ENCODE peak calls at places on chromosomes 13 and 19, in four cellular contexts. I is stomach, F is tibial nerve, X is suprapubic skin. R is an unnamed sample.

GRCh38 chr13:99902657-99903056 is 68.9 kb downstream of the ZIC5 start:
- DNase-seq in F (no peak), X (no peak), I (no peak), R (no peak)

GRCh38 chr13:48490241-48490640 is 42.6 kb downstream of the RCBTB2 start:
- DNase-seq in X (no peak), I (no peak), F (no peak), R (no peak)

GRCh38 chr13:72246396-72246795 is 379.4 kb upstream of the DACH1 start:
- DNase-seq in F (no peak), X (no peak), I (no peak), R (no peak)

GRCh38 chr19:35351441-35352176 is 3.9 kb downstream of the FFAR1 start:
- DNase-seq in I (no peak), F (no peak), X (peak; percentile 47), R (peak; percentile 12)

GRCh38 chr13:23510544-23510916 is 59.7 kb upstream of the TNFRSF19 start:
- DNase-seq in X (no peak), I (no peak), F (no peak), R (no peak)

GRCh38 chr19:50361290-50362029 is 4.0 kb downstream of the NAPSA start:
- DNase-seq in X (no peak), F (no peak), I (no peak), R (no peak)

GRCh38 chr13:100529666-100530065 is 58.9 kb downstream of the GGACT start:
- DNase-seq in X (no peak), I (no peak), F (no peak), R (no peak)

GRCh38 chr13:98203641-98204326 is 26.7 kb upstream of the RNF113B start:
- DNase-seq in I (no peak), F (no peak), X (no peak), R (no peak)

GRCh38 chr19:51422053-51422448 is 4.6 kb upstream of the SIGLEC10 start:
- DNase-seq in X (peak; percentile 69), F (peak; percentile 56), I (peak; percentile 86), R (peak; percentile 49)

GRCh38 chr19:6476155-6476895 is 5.3 kb downstream of the DENND1C start:
- DNase-seq in I (peak; percentile 87), F (no peak), X (peak; percentile 81), R (peak; percentile 54)

GRCh38 chr13:51603716-51604115 is 19.5 kb downstream of the WDFY2 start:
- DNase-seq in I (no peak), F (no peak), X (no peak), R (no peak)

GRCh38 chr13:104641309-104641708 is 1575.1 kb upstream of the SLC10A2 start:
- DNase-seq in I (no peak), X (no peak), F (no peak), R (no peak)

GRCh38 chr19:23996549-23996948 is 81.9 kb downstream of the ZNF726 start:
- DNase-seq in X (no peak), I (no peak), F (no peak), R (no peak)

GRCh38 chr13:44249439-44249838 is 124.2 kb upstream of the SERP2 start:
- DNase-seq in I (no peak), F (peak; percentile 46), X (peak; percentile 66), R (peak; percentile 47)

GRCh38 chr13:98480915-98481510 is 95.9 kb downstream of the STK24 start:
- DNase-seq in I (no peak), F (no peak), X (peak; percentile 57), R (no peak)

GRCh38 chr13:86633346-86633745 is 834.1 kb upstream of the SLITRK6 start:
- DNase-seq in I (no peak), F (no peak), X (no peak), R (no peak)

GRCh38 chr13:33642374-33643065 is 175.4 kb upstream of the RFC3 start:
- DNase-seq in F (peak; percentile 33), X (peak; percentile 78), I (no peak), R (peak; percentile 64)

GRCh38 chr13:85864963-85865530 is 65.8 kb upstream of the SLITRK6 start:
- DNase-seq in X (no peak), F (no peak), I (no peak), R (no peak)

GRCh38 chr13:98919566-98919965 is 58.3 kb downstream of the DOCK9 start:
- DNase-seq in X (no peak), F (no peak), I (no peak), R (no peak)

GRCh38 chr19:5691205-5691929 is 1.3 kb downstream of the RPL36 start:
- DNase-seq in X (no peak), F (no peak), I (peak; percentile 66), R (peak; percentile 86)

GRCh38 chr13:50101590-50101989 is 86.3 kb downstream of the KCNRG start:
- DNase-seq in X (no peak), I (no peak), F (no peak), R (no peak)

GRCh38 chr19:39297931-39298634 is 1.9 kb downstream of the IFNL1 start:
- DNase-seq in I (peak; percentile 40), X (peak; percentile 43), F (no peak), R (no peak)

GRCh38 chr19:56106397-56106849 is 14.7 kb downstream of the ZNF787 start:
- DNase-seq in F (no peak), X (peak; percentile 64), I (peak; percentile 89), R (no peak)

GRCh38 chr19:49679832-49680472 is 2.9 kb downstream of the PRMT1 start:
- DNase-seq in I (no peak), F (no peak), X (no peak), R (no peak)

GRCh38 chr19:12681074-12681987 is at the start of gene DHPS:
- DNase-seq in I (peak; percentile 95), F (peak; percentile 85), X (peak; percentile 96), R (peak; percentile 94)
- TF ChIP-seq EP300 in I (no peak), F (peak; percentile 89), X (no peak), R (no peak)

GRCh38 chr13:74114202-74114601 is 20.0 kb downstream of the KLF12 start:
- DNase-seq in F (no peak), I (no peak), X (no peak), R (no peak)

GRCh38 chr13:74114641-74115040 is 19.6 kb downstream of the KLF12 start:
- DNase-seq in X (no peak), I (no peak), F (no peak), R (no peak)

GRCh38 chr13:74110053-74110452 is 24.2 kb downstream of the KLF12 start:
- DNase-seq in I (no peak), F (no peak), X (no peak), R (no peak)

GRCh38 chr13:74111901-74112824 is 22.0 kb downstream of the KLF12 start:
- DNase-seq in F (no peak), X (no peak), I (no peak), R (no peak)

DNA sequence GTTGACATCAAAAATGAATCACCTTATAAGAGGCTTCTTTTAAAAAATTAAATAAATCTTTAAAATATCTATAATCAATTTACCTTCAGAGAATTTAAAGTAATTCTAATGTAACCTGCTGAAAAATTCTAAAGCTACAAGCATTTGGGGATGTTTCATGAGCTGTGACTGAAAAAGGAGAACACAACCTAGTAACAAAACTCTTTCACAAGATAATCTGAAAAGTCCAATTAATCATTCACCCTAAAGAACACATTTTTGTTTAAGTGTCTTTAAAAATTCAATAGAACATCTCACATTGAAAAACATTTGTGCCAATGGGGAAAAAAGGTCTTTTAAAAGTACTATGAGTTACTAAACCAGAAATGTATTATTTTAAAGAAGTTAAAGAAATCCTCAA is 22.8 kb downstream of the KLF12 start:
- DNase-seq in X (no peak), I (no peak), F (no peak), R (no peak)
- TF ChIP-seq EP300 in X (no peak), I (no peak), F (no peak), R (no peak)

GRCh38 chr19:54462713-54463530 is 656 bp downstream of the LENG9 start:
- DNase-seq in I (peak; percentile 81), X (peak; percentile 89), F (peak; percentile 35), R (peak; percentile 81)
- TF ChIP-seq EP300 in I (no peak), X (no peak), F (peak; percentile 69), R (no peak)

GRCh38 chr19:12786149-12786870 is 5.0 kb upstream of the JUNB start:
- DNase-seq in F (no peak), X (peak; percentile 86), I (peak; percentile 95), R (no peak)
- TF ChIP-seq EP300 in F (peak; percentile 84), X (no peak), I (no peak), R (no peak)

GRCh38 chr13:114108141-114108761 is 24.2 kb downstream of the RASA3 start:
- DNase-seq in I (no peak), F (peak; percentile 11), X (peak; percentile 57), R (peak; percentile 15)
- TF ChIP-seq EP300 in I (no peak), F (no peak), X (no peak), R (no peak)

DNA sequence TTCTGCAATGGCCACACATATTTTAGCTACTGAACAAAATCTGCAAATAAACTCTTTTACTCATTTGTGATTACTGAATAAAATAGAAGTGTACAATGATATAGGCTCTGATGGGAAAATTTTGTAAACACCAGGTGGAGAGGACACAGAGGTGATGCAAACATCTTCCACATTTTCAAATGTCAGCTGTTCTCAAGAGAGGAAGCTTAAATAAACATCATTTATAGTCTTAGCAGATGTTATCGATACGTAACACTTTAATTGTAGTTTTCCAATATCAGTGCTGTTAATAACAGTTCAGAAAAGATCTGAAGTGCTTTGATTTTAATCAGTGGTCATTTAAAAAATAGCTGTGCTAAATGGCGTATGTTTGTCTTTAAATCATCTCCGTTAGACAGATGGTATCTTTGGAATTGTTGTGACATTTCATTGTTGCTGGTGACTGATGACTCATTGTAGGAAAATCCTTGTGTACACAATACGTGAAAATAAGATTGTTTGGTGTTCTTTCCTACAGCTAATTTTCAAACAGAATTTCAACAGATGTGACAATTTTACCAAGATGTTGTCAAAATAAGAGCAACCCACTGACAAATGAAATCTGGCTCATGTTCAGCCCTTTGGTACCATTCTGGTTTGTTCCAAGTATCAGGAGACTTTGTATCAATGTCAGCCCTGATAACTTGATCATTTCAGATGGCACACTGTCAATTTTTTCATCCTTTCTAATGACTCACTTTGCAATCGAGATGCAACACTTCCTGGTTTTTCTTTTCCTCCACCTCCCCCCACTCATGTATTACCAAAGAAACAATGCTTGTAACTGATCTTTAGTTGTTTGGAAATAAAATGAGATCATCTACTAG is 516.0 kb downstream of the DCT start:
- DNase-seq in F (no peak), X (no peak), I (no peak), R (no peak)
- TF ChIP-seq EP300 in F (no peak), X (no peak), I (no peak), R (no peak)

GRCh38 chr13:31952641-31953380 is 78.8 kb upstream of the FRY start:
- DNase-seq in F (no peak), X (no peak), I (no peak), R (no peak)

GRCh38 chr13:31947105-31947504 is 84.5 kb upstream of the FRY start:
- DNase-seq in X (no peak), I (no peak), F (no peak), R (no peak)

GRCh38 chr13:31947506-31947905 is 84.1 kb upstream of the FRY start:
- DNase-seq in I (no peak), F (no peak), X (no peak), R (no peak)

GRCh38 chr13:31950121-31950810 is 81.3 kb upstream of the FRY start:
- DNase-seq in F (no peak), I (no peak), X (no peak), R (no peak)

GRCh38 chr13:31951215-31951678 is 80.3 kb upstream of the FRY start:
- DNase-seq in X (peak; percentile 75), F (peak; percentile 16), I (peak; percentile 64), R (no peak)
- TF ChIP-seq EP300 in X (no peak), F (peak; percentile 69), I (no peak), R (no peak)

GRCh38 chr19:19668230-19669012 is at the start of gene ZNF101:
- DNase-seq in X (peak; percentile 96), F (peak; percentile 82), I (peak; percentile 93), R (peak; percentile 91)
- TF ChIP-seq EP300 in X (no peak), F (peak; percentile 82), I (no peak), R (no peak)

GRCh38 chr13:28510066-28510465 is 15.1 kb upstream of the FLT1 start:
- DNase-seq in X (no peak), I (no peak), F (no peak), R (no peak)
- TF ChIP-seq EP300 in X (no peak), I (no peak), F (no peak), R (no peak)